ENCODE peak calls at places on chromosomes 4 and X, in six cellular contexts. U is psoas muscle, D is progenitor cell of endocrine pancreas, Z is nephron progenitor cell, M is ovary, K is lower leg skin. B is an unnamed sample.

GRCh38 chrX:139429913-139430312 is 100.6 kb upstream of the F9 start:
- DNase-seq in U (no peak), D (no peak), Z (no peak), M (no peak), K (no peak), B (no peak)

GRCh38 chr4:142095886-142096605 is 459.7 kb downstream of the IL15 start:
- DNase-seq in U (no peak), D (no peak), Z (no peak), M (peak; percentile 24), K (peak; percentile 57), B (no peak)

GRCh38 chr4:124334119-124334518 is 378.4 kb downstream of the ANKRD50 start:
- DNase-seq in U (no peak), D (no peak), Z (peak; percentile 20), M (peak; percentile 25), K (peak; percentile 39), B (no peak)

GRCh38 chr4:3936184-3936583 is 170.0 kb downstream of the ADRA2C start:
- DNase-seq in U (no peak), D (no peak), Z (no peak), M (no peak), K (no peak), B (no peak)

GRCh38 chr4:79281577-79282359 is 44.1 kb downstream of the NAA11 start:
- DNase-seq in U (no peak), D (no peak), Z (no peak), M (no peak), K (no peak), B (no peak)

GRCh38 chrX:85084770-85085393 is 81.2 kb downstream of the APOOL start:
- DNase-seq in U (no peak), D (no peak), Z (peak; percentile 25), M (no peak), K (no peak), B (no peak)

GRCh38 chr4:182174979-182175378 is 68.2 kb upstream of the TENM3 start:
- DNase-seq in U (no peak), D (no peak), Z (no peak), M (no peak), K (no peak), B (no peak)

GRCh38 chrX:45385767-45386166 is 185.1 kb upstream of the DIPK2B start:
- DNase-seq in U (no peak), D (no peak), Z (no peak), M (no peak), K (no peak), B (no peak)

GRCh38 chr4:140568507-140569306 is at the start of gene UCP1:
- DNase-seq in U (peak; percentile 19), D (peak; percentile 35), Z (peak; percentile 73), M (no peak), K (no peak), B (peak; percentile 24)

GRCh38 chrX:71102292-71102691 is 4.2 kb downstream of the CXorf65 start:
- DNase-seq in U (no peak), D (no peak), Z (no peak), M (no peak), K (no peak), B (no peak)

GRCh38 chrX:106711375-106711774 is 15.1 kb upstream of the RNF128 start:
- DNase-seq in U (no peak), D (no peak), Z (no peak), M (no peak), K (no peak), B (no peak)

GRCh38 chr4:138870739-138871633 is 144.6 kb upstream of the NOCT start:
- DNase-seq in U (peak; percentile 20), D (peak; percentile 56), Z (peak; percentile 74), M (peak; percentile 67), K (peak; percentile 63), B (no peak)

GRCh38 chrX:38513087-38513742 is 48.1 kb upstream of the TSPAN7 start:
- DNase-seq in U (peak; percentile 10), D (no peak), Z (no peak), M (no peak), K (no peak), B (no peak)

GRCh38 chr4:4712800-4713528 is 146.5 kb upstream of the MSX1 start:
- DNase-seq in U (no peak), D (no peak), Z (no peak), M (no peak), K (no peak), B (no peak)

GRCh38 chr4:150135134-150135773 is 57.0 kb downstream of the DCLK2 start:
- DNase-seq in U (no peak), D (no peak), Z (no peak), M (no peak), K (no peak), B (no peak)

GRCh38 chr4:168410681-168411080 is 69.6 kb downstream of the DDX60L start:
- DNase-seq in U (no peak), D (no peak), Z (no peak), M (no peak), K (no peak), B (no peak)

GRCh38 chr4:3257125-3257690 is 8.2 kb downstream of the MSANTD1 start:
- DNase-seq in U (peak; percentile 13), D (no peak), Z (no peak), M (no peak), K (no peak), B (no peak)

GRCh38 chrX:40108084-40108958 is 10.6 kb upstream of the BCOR start:
- DNase-seq in U (peak; percentile 68), D (peak; percentile 59), Z (peak; percentile 72), M (peak; percentile 61), K (no peak), B (no peak)

GRCh38 chrX:24479924-24480722 is 15.0 kb downstream of the PDK3 start:
- DNase-seq in U (no peak), D (no peak), Z (no peak), M (no peak), K (no peak), B (no peak)

GRCh38 chr4:118989098-118990080 is 100.7 kb downstream of the SYNPO2 start:
- DNase-seq in U (no peak), D (no peak), Z (no peak), M (no peak), K (peak; percentile 71), B (no peak)

GRCh38 chr4:37243722-37244582 is 591 bp upstream of the NWD2 start:
- DNase-seq in U (no peak), D (peak; percentile 52), Z (peak; percentile 55), M (no peak), K (no peak), B (no peak)

GRCh38 chr4:152847376-152847775 is 67.6 kb downstream of the ARFIP1 start:
- DNase-seq in U (no peak), D (no peak), Z (no peak), M (no peak), K (no peak), B (no peak)

GRCh38 chr4:170423137-170423536 is 333.4 kb upstream of the AADAT start:
- DNase-seq in U (no peak), D (no peak), Z (no peak), M (no peak), K (no peak), B (no peak)

GRCh38 chr4:112290341-112290740 is 4.6 kb upstream of the TIFA start:
- DNase-seq in U (no peak), D (no peak), Z (no peak), M (no peak), K (no peak), B (no peak)

GRCh38 chr4:155079866-155080265 is 128.6 kb upstream of the NPY2R start:
- DNase-seq in U (no peak), D (no peak), Z (no peak), M (no peak), K (no peak), B (no peak)

GRCh38 chrX:40867352-40867751 is 132.0 kb upstream of the MED14 start:
- DNase-seq in U (no peak), D (no peak), Z (no peak), M (peak; percentile 19), K (no peak), B (no peak)

GRCh38 chr4:6352031-6352763 is 82.5 kb downstream of the WFS1 start:
- DNase-seq in U (no peak), D (no peak), Z (no peak), M (no peak), K (no peak), B (no peak)

GRCh38 chr4:148284526-148285193 is 157.6 kb downstream of the NR3C2 start:
- DNase-seq in U (no peak), D (no peak), Z (no peak), M (no peak), K (no peak), B (no peak)

GRCh38 chr4:5999830-6000365 is 18.3 kb downstream of the C4orf50 start:
- DNase-seq in U (no peak), D (no peak), Z (no peak), M (no peak), K (no peak), B (no peak)

GRCh38 chrX:155263854-155264628 is at the start of gene RAB39B:
- DNase-seq in U (peak; percentile 37), D (peak; percentile 12), Z (peak; percentile 51), M (peak; percentile 27), K (peak; percentile 12), B (peak; percentile 53)

GRCh38 chrX:120725874-120726273 is 96.0 kb upstream of the C1GALT1C1 start:
- DNase-seq in U (no peak), D (no peak), Z (no peak), M (no peak), K (no peak), B (no peak)

GRCh38 chrX:12118134-12118533 is 20.1 kb upstream of the FRMPD4 start:
- DNase-seq in U (no peak), D (no peak), Z (no peak), M (no peak), K (no peak), B (no peak)

GRCh38 chrX:12113321-12113720 is 25.0 kb upstream of the FRMPD4 start:
- DNase-seq in U (no peak), D (no peak), Z (no peak), M (no peak), K (no peak), B (no peak)

DNA sequence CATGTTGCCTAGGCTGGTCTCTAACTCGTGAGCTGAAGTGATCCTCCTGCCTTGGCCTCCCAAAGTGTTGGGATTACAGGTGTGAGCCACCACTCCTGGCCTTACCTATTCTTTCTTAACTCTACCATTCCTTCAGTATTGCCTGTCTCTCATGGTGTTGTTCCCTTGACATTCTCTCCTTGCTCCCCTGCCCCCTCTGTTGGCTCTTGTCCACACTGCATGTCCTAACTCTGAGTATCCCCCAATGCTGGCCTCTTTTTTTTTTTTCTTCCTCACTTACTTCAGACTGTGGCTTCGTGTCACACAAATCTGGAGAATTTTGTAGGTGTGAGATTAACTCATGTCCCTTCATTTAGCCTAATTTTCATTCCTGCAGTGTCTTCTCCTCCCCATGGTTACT is 22.9 kb upstream of the FRMPD4 start:
- DNase-seq in U (no peak), D (no peak), Z (peak; percentile 27), M (no peak), K (no peak), B (no peak)
- TF ChIP-seq CTCF in U (no peak), D (peak; percentile 39), Z (peak; percentile 32), M (no peak), K (no peak), B (no peak)

GRCh38 chrX:66022742-66023725 is 16.8 kb downstream of the VSIG4 start:
- DNase-seq in U (no peak), D (no peak), Z (no peak), M (no peak), K (no peak), B (no peak)
- TF ChIP-seq CTCF in U (no peak), D (no peak), Z (no peak), M (no peak), K (no peak), B (no peak)

GRCh38 chrX:149120459-149120858 is 384.6 kb downstream of the IDS start:
- DNase-seq in U (no peak), D (no peak), Z (peak; percentile 2), M (no peak), K (no peak), B (no peak)
- TF ChIP-seq CTCF in U (no peak), D (no peak), Z (no peak), M (no peak), K (no peak), B (no peak)

GRCh38 chrX:13472975-13473665 is 96.3 kb upstream of the EGFL6 start:
- DNase-seq in U (no peak), D (no peak), Z (no peak), M (no peak), K (no peak), B (no peak)
- TF ChIP-seq CTCF in U (no peak), D (no peak), Z (no peak), M (no peak), K (no peak), B (no peak)